ENCODE peak calls at places on chromosomes 4 and X, in nine cellular contexts. One of them, this sample, is unnamed.

GRCh38 chr4:37893164-37893563 is 2.3 kb downstream of the TBC1D1 start:
- DNase-seq in NB4: no peak
- DNase-seq in brain microvascular endothelial cell: no peak
- DNase-seq in CD8-positive, alpha-beta memory T cell: no peak
- DNase-seq in tibial nerve: no peak
- DNase-seq in astrocyte of the cerebellum: no peak
- DNase-seq in HFF-Myc: no peak
- DNase-seq in cardiac fibroblast: no peak
- DNase-seq in ascending aorta: no peak
- DNase-seq in this sample: no peak

GRCh38 chr4:171118091-171118490 is 695.1 kb upstream of the GALNTL6 start:
- DNase-seq in NB4: no peak
- DNase-seq in brain microvascular endothelial cell: no peak
- DNase-seq in CD8-positive, alpha-beta memory T cell: no peak
- DNase-seq in tibial nerve: no peak
- DNase-seq in astrocyte of the cerebellum: no peak
- DNase-seq in HFF-Myc: no peak
- DNase-seq in cardiac fibroblast: no peak
- DNase-seq in ascending aorta: no peak
- DNase-seq in this sample: no peak

GRCh38 chr4:152536545-152537182 is 772 bp upstream of the FBXW7 start:
- DNase-seq in NB4: peak
- DNase-seq in brain microvascular endothelial cell: peak
- DNase-seq in CD8-positive, alpha-beta memory T cell: peak
- DNase-seq in tibial nerve: no peak
- DNase-seq in astrocyte of the cerebellum: no peak
- DNase-seq in HFF-Myc: no peak
- DNase-seq in cardiac fibroblast: peak
- DNase-seq in ascending aorta: peak
- DNase-seq in this sample: no peak

GRCh38 chr4:123978637-123979036 is 582.0 kb downstream of the SPRY1 start:
- DNase-seq in NB4: no peak
- DNase-seq in brain microvascular endothelial cell: no peak
- DNase-seq in CD8-positive, alpha-beta memory T cell: no peak
- DNase-seq in tibial nerve: no peak
- DNase-seq in astrocyte of the cerebellum: no peak
- DNase-seq in HFF-Myc: no peak
- DNase-seq in cardiac fibroblast: no peak
- DNase-seq in ascending aorta: no peak
- DNase-seq in this sample: no peak

GRCh38 chr4:58776627-58777026 is 1666.4 kb upstream of the IGFBP7 start:
- DNase-seq in NB4: no peak
- DNase-seq in brain microvascular endothelial cell: peak
- DNase-seq in CD8-positive, alpha-beta memory T cell: no peak
- DNase-seq in tibial nerve: no peak
- DNase-seq in astrocyte of the cerebellum: no peak
- DNase-seq in HFF-Myc: no peak
- DNase-seq in cardiac fibroblast: peak
- DNase-seq in ascending aorta: no peak
- DNase-seq in this sample: peak

GRCh38 chr4:80814266-80814665 is 216.2 kb upstream of the BMP3 start:
- DNase-seq in NB4: no peak
- DNase-seq in brain microvascular endothelial cell: no peak
- DNase-seq in CD8-positive, alpha-beta memory T cell: no peak
- DNase-seq in tibial nerve: no peak
- DNase-seq in astrocyte of the cerebellum: no peak
- DNase-seq in HFF-Myc: no peak
- DNase-seq in cardiac fibroblast: no peak
- DNase-seq in ascending aorta: no peak
- DNase-seq in this sample: no peak

GRCh38 chrX:30620980-30621716 is 32.1 kb upstream of the GK start:
- DNase-seq in NB4: peak
- DNase-seq in brain microvascular endothelial cell: peak
- DNase-seq in CD8-positive, alpha-beta memory T cell: no peak
- DNase-seq in tibial nerve: no peak
- DNase-seq in astrocyte of the cerebellum: peak
- DNase-seq in HFF-Myc: peak
- DNase-seq in cardiac fibroblast: peak
- DNase-seq in ascending aorta: no peak
- DNase-seq in this sample: peak

GRCh38 chrX:133985164-133986007 is at the start of gene GPC3:
- DNase-seq in NB4: no peak
- DNase-seq in brain microvascular endothelial cell: no peak
- DNase-seq in CD8-positive, alpha-beta memory T cell: no peak
- DNase-seq in tibial nerve: no peak
- DNase-seq in astrocyte of the cerebellum: peak
- DNase-seq in HFF-Myc: no peak
- DNase-seq in cardiac fibroblast: no peak
- DNase-seq in ascending aorta: no peak
- DNase-seq in this sample: no peak

GRCh38 chr4:14193601-14194000 is 566.1 kb upstream of the BOD1L1 start:
- DNase-seq in NB4: no peak
- DNase-seq in brain microvascular endothelial cell: no peak
- DNase-seq in CD8-positive, alpha-beta memory T cell: no peak
- DNase-seq in tibial nerve: no peak
- DNase-seq in astrocyte of the cerebellum: no peak
- DNase-seq in HFF-Myc: no peak
- DNase-seq in cardiac fibroblast: peak
- DNase-seq in ascending aorta: no peak
- DNase-seq in this sample: no peak

GRCh38 chr4:114267976-114268375 is 288.5 kb upstream of the ARSJ start:
- DNase-seq in NB4: peak
- DNase-seq in brain microvascular endothelial cell: peak
- DNase-seq in CD8-positive, alpha-beta memory T cell: no peak
- DNase-seq in tibial nerve: no peak
- DNase-seq in astrocyte of the cerebellum: no peak
- DNase-seq in HFF-Myc: no peak
- DNase-seq in cardiac fibroblast: peak
- DNase-seq in ascending aorta: no peak
- DNase-seq in this sample: no peak

GRCh38 chrX:153477039-153477438 is 6.7 kb upstream of the HAUS7 start:
- DNase-seq in NB4: no peak
- DNase-seq in brain microvascular endothelial cell: no peak
- DNase-seq in CD8-positive, alpha-beta memory T cell: no peak
- DNase-seq in tibial nerve: no peak
- DNase-seq in astrocyte of the cerebellum: no peak
- DNase-seq in HFF-Myc: peak
- DNase-seq in cardiac fibroblast: peak
- DNase-seq in ascending aorta: no peak
- DNase-seq in this sample: no peak

GRCh38 chr4:94519019-94519418 is 67.3 kb downstream of the PDLIM5 start:
- DNase-seq in NB4: peak
- DNase-seq in brain microvascular endothelial cell: no peak
- DNase-seq in CD8-positive, alpha-beta memory T cell: no peak
- DNase-seq in tibial nerve: no peak
- DNase-seq in astrocyte of the cerebellum: no peak
- DNase-seq in HFF-Myc: no peak
- DNase-seq in cardiac fibroblast: no peak
- DNase-seq in ascending aorta: no peak
- DNase-seq in this sample: no peak

GRCh38 chr4:94523033-94523590 is 71.4 kb downstream of the PDLIM5 start:
- DNase-seq in NB4: no peak
- DNase-seq in brain microvascular endothelial cell: no peak
- DNase-seq in CD8-positive, alpha-beta memory T cell: no peak
- DNase-seq in tibial nerve: no peak
- DNase-seq in astrocyte of the cerebellum: no peak
- DNase-seq in HFF-Myc: no peak
- DNase-seq in cardiac fibroblast: peak
- DNase-seq in ascending aorta: no peak
- DNase-seq in this sample: no peak

GRCh38 chr4:94516999-94517398 is 65.3 kb downstream of the PDLIM5 start:
- DNase-seq in NB4: no peak
- DNase-seq in brain microvascular endothelial cell: peak
- DNase-seq in CD8-positive, alpha-beta memory T cell: no peak
- DNase-seq in tibial nerve: no peak
- DNase-seq in astrocyte of the cerebellum: no peak
- DNase-seq in HFF-Myc: no peak
- DNase-seq in cardiac fibroblast: peak
- DNase-seq in ascending aorta: no peak
- DNase-seq in this sample: no peak

GRCh38 chr4:94517492-94517891 is 65.8 kb downstream of the PDLIM5 start:
- DNase-seq in NB4: no peak
- DNase-seq in brain microvascular endothelial cell: peak
- DNase-seq in CD8-positive, alpha-beta memory T cell: no peak
- DNase-seq in tibial nerve: no peak
- DNase-seq in astrocyte of the cerebellum: no peak
- DNase-seq in HFF-Myc: no peak
- DNase-seq in cardiac fibroblast: peak
- DNase-seq in ascending aorta: no peak
- DNase-seq in this sample: no peak

DNA sequence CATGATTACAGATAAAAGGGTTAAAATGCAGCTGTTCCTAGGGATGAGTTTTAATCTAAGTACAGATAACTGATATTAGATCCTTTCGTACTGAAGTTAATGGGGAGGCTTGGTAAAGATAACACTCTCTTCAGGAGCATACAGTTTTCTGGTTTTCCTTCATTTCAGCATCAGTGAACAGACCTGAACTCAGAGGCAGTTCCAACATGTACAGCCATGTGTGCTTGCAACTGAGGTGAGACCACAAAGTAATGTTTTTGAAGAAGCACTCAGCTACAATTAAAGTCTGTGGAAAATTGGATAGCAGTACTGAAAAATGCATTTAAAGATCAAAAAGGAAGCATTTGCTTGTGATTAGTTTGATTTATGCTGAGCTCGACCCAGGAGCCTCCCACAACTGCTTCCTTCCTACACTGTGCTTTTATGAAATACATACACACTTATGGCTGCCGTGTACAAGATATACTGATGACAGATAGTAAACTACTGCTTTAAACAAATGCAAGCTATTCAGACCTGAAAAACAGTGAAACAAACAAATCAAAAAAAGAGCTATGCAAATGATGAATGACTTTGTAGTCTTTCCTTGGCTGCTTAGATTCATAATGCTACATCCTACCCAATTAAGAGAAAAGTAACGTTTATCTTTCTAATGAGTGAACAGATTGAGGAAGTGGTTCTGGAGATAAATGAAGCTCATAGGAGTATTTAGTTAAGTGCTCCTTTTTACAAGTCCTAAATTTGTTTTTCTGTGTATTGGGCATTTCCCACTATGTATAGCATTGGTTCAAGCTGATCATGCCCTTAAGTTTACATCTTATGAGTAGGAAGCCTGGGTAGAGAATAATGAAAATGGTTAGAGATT is 68.4 kb downstream of the PDLIM5 start:
- DNase-seq in NB4: no peak
- DNase-seq in brain microvascular endothelial cell: no peak
- DNase-seq in CD8-positive, alpha-beta memory T cell: no peak
- DNase-seq in tibial nerve: no peak
- DNase-seq in astrocyte of the cerebellum: no peak
- DNase-seq in HFF-Myc: no peak
- DNase-seq in cardiac fibroblast: no peak
- DNase-seq in ascending aorta: no peak
- DNase-seq in this sample: no peak
- H3K4me3 ChIP-seq in NB4: no peak
- H3K4me3 ChIP-seq in brain microvascular endothelial cell: no peak
- H3K4me3 ChIP-seq in CD8-positive, alpha-beta memory T cell: no peak
- H3K4me3 ChIP-seq in tibial nerve: no peak
- H3K4me3 ChIP-seq in astrocyte of the cerebellum: no peak
- H3K4me3 ChIP-seq in HFF-Myc: no peak
- H3K4me3 ChIP-seq in cardiac fibroblast: no peak
- H3K4me3 ChIP-seq in ascending aorta: no peak
- H3K4me3 ChIP-seq in this sample: no peak

GRCh38 chrX:148572332-148572731 is 71.9 kb downstream of the AFF2 start:
- DNase-seq in NB4: peak
- DNase-seq in brain microvascular endothelial cell: no peak
- DNase-seq in CD8-positive, alpha-beta memory T cell: no peak
- DNase-seq in tibial nerve: no peak
- DNase-seq in astrocyte of the cerebellum: no peak
- DNase-seq in HFF-Myc: no peak
- DNase-seq in cardiac fibroblast: peak
- DNase-seq in ascending aorta: no peak
- DNase-seq in this sample: no peak
- H3K4me3 ChIP-seq in NB4: no peak
- H3K4me3 ChIP-seq in brain microvascular endothelial cell: no peak
- H3K4me3 ChIP-seq in CD8-positive, alpha-beta memory T cell: no peak
- H3K4me3 ChIP-seq in tibial nerve: no peak
- H3K4me3 ChIP-seq in astrocyte of the cerebellum: no peak
- H3K4me3 ChIP-seq in HFF-Myc: no peak
- H3K4me3 ChIP-seq in cardiac fibroblast: no peak
- H3K4me3 ChIP-seq in ascending aorta: no peak
- H3K4me3 ChIP-seq in this sample: no peak

GRCh38 chrX:13741695-13742094 is 7.1 kb downstream of the OFD1 start:
- DNase-seq in NB4: peak
- DNase-seq in brain microvascular endothelial cell: no peak
- DNase-seq in CD8-positive, alpha-beta memory T cell: no peak
- DNase-seq in tibial nerve: no peak
- DNase-seq in astrocyte of the cerebellum: no peak
- DNase-seq in HFF-Myc: no peak
- DNase-seq in cardiac fibroblast: no peak
- DNase-seq in ascending aorta: no peak
- DNase-seq in this sample: no peak

GRCh38 chrX:13747836-13748235 is 13.3 kb downstream of the OFD1 start:
- DNase-seq in NB4: peak
- DNase-seq in brain microvascular endothelial cell: peak
- DNase-seq in CD8-positive, alpha-beta memory T cell: peak
- DNase-seq in tibial nerve: no peak
- DNase-seq in astrocyte of the cerebellum: peak
- DNase-seq in HFF-Myc: peak
- DNase-seq in cardiac fibroblast: peak
- DNase-seq in ascending aorta: no peak
- DNase-seq in this sample: peak

GRCh38 chrX:13748486-13748885 is 13.9 kb downstream of the OFD1 start:
- DNase-seq in NB4: no peak
- DNase-seq in brain microvascular endothelial cell: no peak
- DNase-seq in CD8-positive, alpha-beta memory T cell: no peak
- DNase-seq in tibial nerve: no peak
- DNase-seq in astrocyte of the cerebellum: no peak
- DNase-seq in HFF-Myc: no peak
- DNase-seq in cardiac fibroblast: peak
- DNase-seq in ascending aorta: no peak
- DNase-seq in this sample: no peak

GRCh38 chrX:13742397-13743176 is 8.0 kb downstream of the OFD1 start:
- DNase-seq in NB4: peak
- DNase-seq in brain microvascular endothelial cell: no peak
- DNase-seq in CD8-positive, alpha-beta memory T cell: peak
- DNase-seq in tibial nerve: no peak
- DNase-seq in astrocyte of the cerebellum: no peak
- DNase-seq in HFF-Myc: no peak
- DNase-seq in cardiac fibroblast: no peak
- DNase-seq in ascending aorta: no peak
- DNase-seq in this sample: no peak
- H3K4me3 ChIP-seq in NB4: no peak
- H3K4me3 ChIP-seq in brain microvascular endothelial cell: no peak
- H3K4me3 ChIP-seq in CD8-positive, alpha-beta memory T cell: no peak
- H3K4me3 ChIP-seq in tibial nerve: no peak
- H3K4me3 ChIP-seq in astrocyte of the cerebellum: no peak
- H3K4me3 ChIP-seq in HFF-Myc: no peak
- H3K4me3 ChIP-seq in cardiac fibroblast: no peak
- H3K4me3 ChIP-seq in ascending aorta: no peak
- H3K4me3 ChIP-seq in this sample: no peak

DNA sequence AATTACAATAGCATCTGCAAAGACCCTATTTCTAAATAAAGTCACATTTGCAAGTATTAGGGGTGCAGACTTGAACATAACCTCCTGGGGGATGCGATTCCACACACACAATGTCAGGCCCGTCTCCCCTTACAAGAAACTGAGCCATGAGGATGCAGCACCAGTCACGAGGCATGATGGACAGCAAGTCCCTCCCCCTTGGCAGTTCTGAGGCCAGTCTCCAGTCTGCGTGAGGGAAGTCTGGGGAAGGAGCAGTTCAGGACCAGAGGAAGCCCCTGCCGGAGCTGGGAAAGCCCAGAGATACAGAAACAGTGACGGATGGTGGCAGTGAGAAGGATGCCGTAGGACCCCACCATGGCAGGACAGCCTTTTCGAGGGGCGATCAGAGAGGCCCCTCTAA is 9.4 kb downstream of the FAM53A start:
- DNase-seq in NB4: no peak
- DNase-seq in brain microvascular endothelial cell: no peak
- DNase-seq in CD8-positive, alpha-beta memory T cell: no peak
- DNase-seq in tibial nerve: no peak
- DNase-seq in astrocyte of the cerebellum: no peak
- DNase-seq in HFF-Myc: no peak
- DNase-seq in cardiac fibroblast: no peak
- DNase-seq in ascending aorta: no peak
- DNase-seq in this sample: no peak
- H3K4me3 ChIP-seq in NB4: no peak
- H3K4me3 ChIP-seq in brain microvascular endothelial cell: no peak
- H3K4me3 ChIP-seq in CD8-positive, alpha-beta memory T cell: no peak
- H3K4me3 ChIP-seq in tibial nerve: no peak
- H3K4me3 ChIP-seq in astrocyte of the cerebellum: no peak
- H3K4me3 ChIP-seq in HFF-Myc: no peak
- H3K4me3 ChIP-seq in cardiac fibroblast: no peak
- H3K4me3 ChIP-seq in ascending aorta: no peak
- H3K4me3 ChIP-seq in this sample: no peak

This sample was measured in kidney epithelial cell.